ENCODE peak calls at places on chromosomes 6 and 20, in eight cellular contexts. H, M, Z, Y, F, L, O and R are unnamed samples.

GRCh38 chr20:2032168-2032567 is 38.3 kb upstream of the PDYN start:
- DNase-seq in Y (no peak), O (no peak), F (no peak), L (no peak), H (no peak), Z (no peak), M (no peak), R (no peak)

GRCh38 chr6:134295953-134296553 is 21.9 kb downstream of the SGK1 start:
- DNase-seq in Y (peak), Z (peak), O (peak), L (peak), H (no peak), M (no peak), F (peak), R (no peak)

GRCh38 chr6:57147955-57148858 is 23.9 kb upstream of the BAG2 start:
- DNase-seq in Z (no peak), F (no peak), M (no peak), L (no peak), Y (no peak), O (no peak), H (no peak), R (no peak)

GRCh38 chr20:32877507-32877906 is 18.8 kb downstream of the EFCAB8 start:
- DNase-seq in Y (no peak), F (peak), M (no peak), O (no peak), L (no peak), H (no peak), Z (no peak), R (no peak)

GRCh38 chr6:20575125-20575524 is 40.9 kb downstream of the CDKAL1 start:
- DNase-seq in H (no peak), F (no peak), L (no peak), M (peak), Y (no peak), Z (no peak), O (peak), R (no peak)

GRCh38 chr6:155187994-155188706 is 75.7 kb upstream of the CLDN20 start:
- DNase-seq in Z (no peak), Y (no peak), M (no peak), F (peak), L (no peak), O (no peak), H (no peak), R (no peak)

GRCh38 chr20:1414982-1415381 is 22.1 kb upstream of the FKBP1A start:
- DNase-seq in O (no peak), Y (no peak), M (no peak), Z (no peak), H (no peak), F (no peak), L (no peak), R (no peak)

GRCh38 chr6:22025468-22026159 is 271.2 kb downstream of the PRL start:
- DNase-seq in O (no peak), M (no peak), H (no peak), Y (peak), F (peak), Z (peak), L (peak), R (no peak)

GRCh38 chr6:109834595-109835437 is 143.3 kb upstream of the GPR6 start:
- DNase-seq in H (no peak), L (no peak), Z (no peak), Y (no peak), O (no peak), F (no peak), M (no peak), R (no peak)

GRCh38 chr6:143528164-143528811 is 16.8 kb upstream of the FUCA2 start:
- DNase-seq in Y (no peak), F (no peak), Z (no peak), O (no peak), M (no peak), L (no peak), H (no peak), R (no peak)

GRCh38 chr20:44357020-44357419 is 1.5 kb downstream of the HNF4A start:
- DNase-seq in H (no peak), F (no peak), O (no peak), L (no peak), Z (no peak), M (no peak), Y (peak), R (no peak)

GRCh38 chr20:44358776-44359175 is 3.3 kb downstream of the HNF4A start:
- DNase-seq in O (no peak), L (no peak), F (no peak), H (no peak), Z (no peak), M (no peak), Y (no peak), R (no peak)

GRCh38 chr20:44355503-44356352 is at the start of gene HNF4A:
- DNase-seq in Z (peak), H (no peak), O (peak), F (no peak), M (peak), L (no peak), Y (no peak), R (no peak)

GRCh38 chr20:44356353-44356723 is 839 bp downstream of the HNF4A start:
- DNase-seq in H (no peak), O (no peak), Y (no peak), L (no peak), F (no peak), M (no peak), Z (no peak), R (no peak)

GRCh38 chr20:44357555-44358130 is 2.1 kb downstream of the HNF4A start:
- DNase-seq in L (no peak), M (no peak), F (no peak), H (no peak), Z (no peak), Y (peak), O (no peak), R (no peak)
- H3K4me3 ChIP-seq in L (no peak), M (no peak), F (no peak), H (no peak), Z (peak), Y (no peak), O (peak), R (no peak)

GRCh38 chr6:39169448-39170344 is 54.7 kb upstream of the SAYSD1 start:
- DNase-seq in H (no peak), M (peak), Z (no peak), Y (peak), O (no peak), L (peak), F (no peak), R (no peak)
- H3K27ac ChIP-seq in H (no peak), M (peak), Z (no peak), Y (no peak), O (no peak), L (peak), F (no peak), R (peak)

GRCh38 chr6:78483546-78483945 is 383.8 kb upstream of the IRAK1BP1 start:
- DNase-seq in O (no peak), L (no peak), F (peak), Z (no peak), M (no peak), H (no peak), Y (no peak), R (no peak)
- TF ChIP-seq POLR2A in O (no peak), L (no peak), F (no peak), Z (no peak), M (no peak), H (no peak), Y (no peak), R (no peak)

DNA sequence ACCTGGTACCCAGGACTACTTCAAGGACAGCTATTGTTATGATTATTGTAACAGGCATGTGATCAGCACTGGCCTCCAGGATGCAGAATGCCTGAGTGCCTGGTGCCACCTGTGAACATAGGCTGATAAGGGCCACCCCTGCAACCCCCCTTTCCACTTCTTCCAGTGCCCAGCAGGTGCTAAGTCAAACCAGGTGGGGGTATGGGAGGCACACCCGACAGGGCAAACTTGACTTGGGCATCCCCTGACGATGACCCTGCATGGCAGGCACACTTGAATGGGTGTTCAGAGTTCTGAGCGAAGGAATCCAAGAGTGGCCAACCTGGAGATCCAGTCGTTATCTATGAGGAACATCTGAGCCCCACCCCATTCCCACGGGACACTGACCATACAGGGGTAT is 3.4 kb downstream of the ADA start:
- DNase-seq in L (no peak), M (no peak), Z (no peak), O (no peak), Y (no peak), H (peak), F (no peak), R (no peak)
- H3K4me3 ChIP-seq in L (no peak), M (no peak), Z (no peak), O (no peak), Y (no peak), H (no peak), F (no peak), R (no peak)

GRCh38 chr20:41158082-41158625 is 20.8 kb downstream of the PLCG1 start:
- DNase-seq in H (no peak), L (no peak), F (no peak), M (no peak), Y (no peak), O (no peak), Z (no peak), R (no peak)
- H3K27ac ChIP-seq in H (no peak), L (no peak), F (no peak), M (no peak), Y (peak), O (no peak), Z (no peak), R (peak)